ENCODE peak calls at places on chromosomes 6 and 20, in ten cellular contexts. One of them, this sample, is unnamed.

GRCh38 chr20:19913927-19914614 is 103.1 kb upstream of the NAA20 start:
- DNase-seq in A172: peak; percentile 58
- DNase-seq in HCT116: no peak
- DNase-seq in hippocampal formation: no peak
- DNase-seq in NCI-H460: no peak
- DNase-seq in lower leg skin: no peak
- DNase-seq in AG10803: peak; percentile 57
- DNase-seq in Right ventricle myocardium superior: no peak
- DNase-seq in adrenal gland: no peak
- DNase-seq in fibroblast of pulmonary artery: peak; percentile 75
- DNase-seq in this sample: no peak

GRCh38 chr6:116450769-116451740 is 10.1 kb upstream of the CALHM6 start:
- DNase-seq in A172: no peak
- DNase-seq in HCT116: no peak
- DNase-seq in hippocampal formation: no peak
- DNase-seq in NCI-H460: no peak
- DNase-seq in lower leg skin: no peak
- DNase-seq in AG10803: no peak
- DNase-seq in Right ventricle myocardium superior: no peak
- DNase-seq in adrenal gland: no peak
- DNase-seq in fibroblast of pulmonary artery: no peak
- DNase-seq in this sample: no peak

GRCh38 chr6:106103728-106104109 is 17.6 kb downstream of the PRDM1 start:
- DNase-seq in A172: no peak
- DNase-seq in HCT116: no peak
- DNase-seq in hippocampal formation: no peak
- DNase-seq in NCI-H460: no peak
- DNase-seq in lower leg skin: no peak
- DNase-seq in AG10803: no peak
- DNase-seq in Right ventricle myocardium superior: no peak
- DNase-seq in adrenal gland: no peak
- DNase-seq in fibroblast of pulmonary artery: no peak
- DNase-seq in this sample: peak; percentile 17

GRCh38 chr20:50569864-50570836 is 60.0 kb downstream of the PTPN1 start:
- DNase-seq in A172: peak; percentile 66
- DNase-seq in HCT116: peak; percentile 15
- DNase-seq in hippocampal formation: no peak
- DNase-seq in NCI-H460: no peak
- DNase-seq in lower leg skin: no peak
- DNase-seq in AG10803: no peak
- DNase-seq in Right ventricle myocardium superior: no peak
- DNase-seq in adrenal gland: no peak
- DNase-seq in fibroblast of pulmonary artery: peak; percentile 60
- DNase-seq in this sample: no peak

GRCh38 chr6:129750390-129750789 is 40.4 kb upstream of the ARHGAP18 start:
- DNase-seq in A172: no peak
- DNase-seq in HCT116: no peak
- DNase-seq in hippocampal formation: no peak
- DNase-seq in NCI-H460: no peak
- DNase-seq in lower leg skin: no peak
- DNase-seq in AG10803: no peak
- DNase-seq in Right ventricle myocardium superior: no peak
- DNase-seq in adrenal gland: no peak
- DNase-seq in fibroblast of pulmonary artery: peak; percentile 35
- DNase-seq in this sample: no peak

GRCh38 chr6:91298543-91299145 is 711.8 kb upstream of the MAP3K7 start:
- DNase-seq in A172: no peak
- DNase-seq in HCT116: no peak
- DNase-seq in hippocampal formation: no peak
- DNase-seq in NCI-H460: no peak
- DNase-seq in lower leg skin: no peak
- DNase-seq in AG10803: no peak
- DNase-seq in Right ventricle myocardium superior: no peak
- DNase-seq in adrenal gland: no peak
- DNase-seq in fibroblast of pulmonary artery: no peak
- DNase-seq in this sample: no peak

GRCh38 chr6:100549406-100550167 is 84.9 kb upstream of the SIM1 start:
- DNase-seq in A172: peak; percentile 34
- DNase-seq in HCT116: no peak
- DNase-seq in hippocampal formation: no peak
- DNase-seq in NCI-H460: no peak
- DNase-seq in lower leg skin: no peak
- DNase-seq in AG10803: peak; percentile 59
- DNase-seq in Right ventricle myocardium superior: no peak
- DNase-seq in adrenal gland: no peak
- DNase-seq in fibroblast of pulmonary artery: peak; percentile 70
- DNase-seq in this sample: no peak

GRCh38 chr6:134577998-134578397 is 260.1 kb upstream of the SGK1 start:
- DNase-seq in A172: no peak
- DNase-seq in HCT116: peak; percentile 1
- DNase-seq in hippocampal formation: no peak
- DNase-seq in NCI-H460: no peak
- DNase-seq in lower leg skin: no peak
- DNase-seq in AG10803: no peak
- DNase-seq in Right ventricle myocardium superior: no peak
- DNase-seq in adrenal gland: no peak
- DNase-seq in fibroblast of pulmonary artery: peak; percentile 45
- DNase-seq in this sample: no peak

GRCh38 chr6:33908025-33908424 is 104.2 kb upstream of the MLN start:
- DNase-seq in A172: no peak
- DNase-seq in HCT116: no peak
- DNase-seq in hippocampal formation: no peak
- DNase-seq in NCI-H460: no peak
- DNase-seq in lower leg skin: no peak
- DNase-seq in AG10803: no peak
- DNase-seq in Right ventricle myocardium superior: no peak
- DNase-seq in adrenal gland: no peak
- DNase-seq in fibroblast of pulmonary artery: no peak
- DNase-seq in this sample: no peak

GRCh38 chr6:12075067-12075563 is 63.0 kb downstream of the HIVEP1 start:
- DNase-seq in A172: no peak
- DNase-seq in HCT116: no peak
- DNase-seq in hippocampal formation: no peak
- DNase-seq in NCI-H460: no peak
- DNase-seq in lower leg skin: no peak
- DNase-seq in AG10803: no peak
- DNase-seq in Right ventricle myocardium superior: no peak
- DNase-seq in adrenal gland: no peak
- DNase-seq in fibroblast of pulmonary artery: peak; percentile 39
- DNase-seq in this sample: no peak